ENCODE peak calls at places on chromosomes 1 and 21, in ten cellular contexts. Y is heart right ventricle; Z is AG09309; R is tibial artery; V is SK-N-SH; P is thoracic aorta; U is endodermal cell; J is IMR-90; Q is lung; M is CD8-positive, alpha-beta T cell. X is an unnamed sample.

GRCh38 chr1:230365723-230366307 is 60.3 kb downstream of the PGBD5 start:
- DNase-seq in Z (no peak), Q (no peak), V (no peak), J (no peak), P (no peak), R (no peak), Y (no peak), U (no peak), M (no peak), X (no peak)

GRCh38 chr1:246923482-246923881 is 8.3 kb downstream of the AHCTF1 start:
- DNase-seq in P (no peak), M (no peak), V (no peak), U (no peak), J (no peak), Z (no peak), R (no peak), Q (no peak), Y (no peak), X (no peak)

GRCh38 chr1:27979151-27979858 is 19.5 kb downstream of the XKR8 start:
- DNase-seq in Z (peak; percentile 67), P (no peak), Q (no peak), J (peak; percentile 81), Y (no peak), U (no peak), V (no peak), M (no peak), R (no peak), X (peak; percentile 83)

GRCh38 chr21:35106246-35106835 is 57.2 kb upstream of the RUNX1 start:
- DNase-seq in R (no peak), M (no peak), P (no peak), Z (no peak), Q (no peak), V (peak; percentile 9), U (peak; percentile 56), J (no peak), Y (no peak), X (no peak)

GRCh38 chr1:48772221-48772620 is 4.5 kb downstream of the BEND5 start:
- DNase-seq in M (no peak), R (no peak), J (no peak), U (no peak), Q (no peak), Z (no peak), Y (no peak), V (no peak), P (no peak), X (no peak)

GRCh38 chr1:76074321-76075187 is at the start of gene ST6GALNAC3:
- DNase-seq in Y (peak; percentile 78), Q (peak; percentile 79), V (peak; percentile 95), R (peak; percentile 87), P (peak; percentile 19), J (peak; percentile 47), M (peak; percentile 67), U (peak; percentile 96), Z (no peak), X (peak; percentile 15)

GRCh38 chr21:16309250-16309971 is 579.6 kb downstream of the USP25 start:
- DNase-seq in Y (no peak), Q (no peak), P (no peak), V (no peak), Z (no peak), J (no peak), R (no peak), U (no peak), M (no peak), X (no peak)

GRCh38 chr1:1181129-1181937 is 7.7 kb downstream of the TTLL10 start:
- DNase-seq in P (no peak), Q (no peak), V (peak; percentile 37), R (no peak), U (peak; percentile 42), M (no peak), Y (peak; percentile 9), Z (no peak), J (no peak), X (no peak)

GRCh38 chr1:156926175-156926574 is 5.7 kb downstream of the LRRC71 start:
- DNase-seq in V (peak; percentile 78), Z (no peak), R (no peak), Y (peak; percentile 64), J (peak; percentile 56), Q (peak; percentile 87), P (no peak), U (no peak), M (no peak), X (peak; percentile 56)

GRCh38 chr1:181133969-181134418 is 45.5 kb downstream of the IER5 start:
- DNase-seq in U (no peak), Q (no peak), M (no peak), P (no peak), Z (no peak), R (peak; percentile 44), J (no peak), Y (no peak), V (no peak), X (no peak)

GRCh38 chr21:22791986-22792560 is 1793.9 kb downstream of the NCAM2 start:
- DNase-seq in U (peak; percentile 42), Q (no peak), M (no peak), R (no peak), J (peak; percentile 38), P (no peak), Y (no peak), V (peak; percentile 60), Z (no peak), X (peak; percentile 37)

GRCh38 chr1:62294211-62294610 is 25.0 kb downstream of the KANK4 start:
- DNase-seq in P (no peak), U (peak; percentile 82), R (no peak), J (no peak), Q (no peak), V (peak; percentile 45), M (no peak), Z (no peak), Y (no peak), X (no peak)

GRCh38 chr1:178643871-178644270 is 81.2 kb upstream of the RALGPS2 start:
- DNase-seq in Q (no peak), U (no peak), R (no peak), M (no peak), Y (no peak), V (no peak), J (no peak), Z (no peak), P (no peak), X (no peak)

DNA sequence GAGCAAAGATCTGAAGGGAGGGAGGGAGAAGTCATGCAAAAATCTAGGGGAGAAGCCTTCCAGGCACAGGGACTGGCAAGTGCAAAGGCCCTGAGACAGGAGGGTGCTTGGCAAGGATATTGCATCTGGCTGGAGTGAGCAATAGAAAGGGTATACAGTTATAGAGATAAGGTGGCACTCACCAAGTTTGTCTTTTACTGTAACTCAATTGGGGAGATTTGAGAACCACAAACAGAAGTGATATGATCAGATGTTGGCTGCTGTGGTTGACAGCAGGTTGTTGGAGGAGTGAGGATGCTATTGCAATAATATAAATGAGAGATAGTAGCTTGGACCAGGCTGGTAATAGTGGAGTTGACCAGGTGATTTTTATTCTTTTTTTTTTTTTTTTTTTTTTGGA is 25.6 kb downstream of the MCOLN3 start:
- DNase-seq in M (no peak), V (no peak), U (no peak), J (no peak), R (no peak), P (no peak), Z (no peak), Q (no peak), Y (no peak), X (no peak)
- H3K4me3 ChIP-seq in M (no peak overlapping the region), V (no peak overlapping the region), U (no peak overlapping the region), J (no peak overlapping the region), R (no peak overlapping the region), P (no peak overlapping the region), Z (no peak overlapping the region), Q (no peak overlapping the region), Y (no peak overlapping the region), X (no peak overlapping the region)

DNA sequence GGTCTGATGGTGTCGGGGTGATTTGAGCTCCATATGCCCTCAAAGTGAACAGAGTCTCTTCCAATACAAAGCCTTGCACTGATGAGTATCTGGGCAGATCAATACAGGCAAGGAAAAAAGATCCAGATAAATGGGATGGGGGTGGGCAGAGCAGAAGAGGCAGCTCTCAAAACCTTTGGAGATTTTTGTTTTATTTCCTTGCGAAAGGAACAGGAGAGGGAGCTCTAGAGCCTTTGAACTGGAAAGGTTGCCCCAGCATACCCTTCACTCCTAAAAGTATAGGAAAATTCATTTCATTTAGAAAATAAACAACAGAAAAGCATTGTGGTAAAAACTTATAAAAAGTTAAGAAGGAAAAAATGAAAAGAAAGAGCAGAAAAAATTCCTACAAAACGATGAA is 31.4 kb upstream of the OLIG2 start:
- DNase-seq in Q (no peak), U (no peak), V (peak; percentile 24), Y (no peak), P (no peak), R (no peak), M (no peak), J (peak; percentile 31), Z (no peak), X (peak; percentile 26)
- TF ChIP-seq CTCF in Q (peak; percentile 2), U (peak; percentile 78), V (peak; percentile 67), Y (peak; percentile 54), P (no peak), R (no peak), M (no peak), J (peak; percentile 63), Z (peak; percentile 57), X (peak; percentile 64)

DNA sequence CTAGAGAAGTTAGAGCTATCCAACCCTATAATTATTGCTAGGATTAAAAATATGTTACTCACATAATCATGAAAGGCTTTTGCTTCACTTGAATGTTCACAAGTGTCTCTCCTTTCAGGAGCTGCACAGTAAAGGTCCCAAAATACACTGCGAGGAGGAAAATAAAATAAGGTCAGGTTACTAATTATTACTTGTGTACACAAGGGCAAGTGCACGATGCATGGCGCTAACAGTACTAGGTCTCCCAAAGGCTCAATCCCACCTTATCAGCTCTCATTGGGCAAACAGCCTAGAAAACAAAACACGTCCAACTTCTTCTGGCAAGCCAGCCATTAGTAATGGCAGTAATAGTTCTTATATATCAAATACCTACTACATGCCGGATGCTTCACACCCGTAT is 4.4 kb downstream of the SSBP3 start:
- DNase-seq in R (no peak), Q (no peak), Z (no peak), Y (no peak), V (no peak), P (no peak), J (no peak), U (no peak), M (no peak), X (no peak)
- H3K4me3 ChIP-seq in R (no peak overlapping the region), Q (no peak overlapping the region), Z (no peak overlapping the region), Y (no peak overlapping the region), V (no peak overlapping the region), P (no peak overlapping the region), J (no peak overlapping the region), U (peak overlapping the region; percentile 98), M (no peak overlapping the region), X (no peak overlapping the region)

DNA sequence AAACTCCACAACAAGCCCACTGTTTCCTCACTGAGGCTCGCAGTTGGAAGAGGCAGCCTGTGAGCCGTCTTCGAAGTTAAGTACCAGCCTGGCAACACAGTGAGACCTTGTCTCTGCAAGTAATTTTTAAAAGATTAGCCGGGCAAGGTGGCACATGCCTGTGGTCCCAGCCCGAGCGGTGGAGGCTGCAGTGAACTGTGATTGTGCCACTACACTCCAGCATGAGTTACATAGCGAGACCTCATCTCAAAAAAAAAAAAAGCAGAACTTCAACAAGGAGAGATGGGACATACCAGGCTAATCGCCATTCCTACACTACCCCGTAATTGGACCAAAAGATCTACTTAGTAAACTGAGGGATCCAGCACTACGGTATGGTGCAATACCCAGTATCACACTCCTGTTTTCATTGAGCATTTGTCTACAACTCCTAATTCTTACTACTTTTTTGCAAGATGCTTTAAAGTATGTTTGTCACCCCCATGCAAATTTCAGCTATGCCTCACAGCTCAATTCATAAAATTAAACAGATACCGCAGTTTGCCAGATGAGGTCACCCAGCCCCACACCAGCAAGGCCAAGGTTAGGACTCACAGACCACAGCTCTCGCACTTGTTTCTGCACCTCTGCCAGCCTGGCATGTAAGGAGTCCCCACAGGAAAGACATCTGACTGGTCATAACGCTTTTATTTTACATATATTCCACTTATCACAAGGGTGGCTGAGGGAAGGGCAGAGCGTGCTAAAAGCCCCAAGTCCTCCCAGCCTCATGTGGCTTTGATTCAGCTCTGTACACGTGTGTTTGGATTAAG is 21.0 kb downstream of the SDE2 start:
- DNase-seq in U (no peak), V (no peak), Q (no peak), Y (no peak), P (no peak), M (no peak), R (no peak), Z (no peak), J (no peak), X (no peak)
- TF ChIP-seq CTCF in U (no peak), V (no peak), Q (no peak), Y (no peak), P (no peak), M (no peak), R (no peak), Z (no peak), J (no peak), X (no peak)

X was measured in AG10803.